ENCODE peak calls at places on chromosomes 16 and 17, in five cellular contexts. F is mesendoderm; K is uterus; Q is fibroblast of the aortic adventitia; E is stimulated activated CD4-positive, alpha-beta T cell treated with anti-CD3 and anti-CD28 coated beads, Interleukin-4, amount 100 ng/mL, for 24 hours. N is an unnamed sample.

GRCh38 chr17:51200846-51201245 is 34.6 kb downstream of the NME2 start:
- DNase-seq in F (no peak), K (no peak), Q (no peak), E (no peak), N (no peak)

GRCh38 chr17:31495049-31495885 is 103.8 kb downstream of the RAB11FIP4 start:
- DNase-seq in F (no peak), K (no peak), Q (no peak), E (no peak), N (no peak)

GRCh38 chr16:84158455-84158854 is 13.3 kb downstream of the DNAAF1 start:
- DNase-seq in F (no peak), K (no peak), Q (no peak), E (no peak), N (no peak)

GRCh38 chr17:50507871-50508572 is at the start of gene MYCBPAP:
- DNase-seq in F (peak), K (peak), Q (peak), E (peak), N (peak)

GRCh38 chr17:49521088-49521450 is 26.0 kb downstream of the NGFR start:
- DNase-seq in F (no peak), K (no peak), Q (no peak), E (no peak), N (no peak)

GRCh38 chr16:61581417-61582046 is 454.7 kb downstream of the CDH8 start:
- DNase-seq in F (no peak), K (no peak), Q (no peak), E (no peak), N (no peak)

GRCh38 chr17:18981642-18982424 is 22.7 kb downstream of the FAM83G start:
- DNase-seq in F (peak), K (no peak), Q (peak), E (no peak), N (peak)

GRCh38 chr16:81831722-81832126 is 52.6 kb downstream of the PLCG2 start:
- DNase-seq in F (peak), K (no peak), Q (no peak), E (peak), N (no peak)

GRCh38 chr16:1057252-1057932 is 15.2 kb upstream of the SSTR5 start:
- DNase-seq in F (peak), K (no peak), Q (peak), E (peak), N (no peak)

GRCh38 chr16:81513204-81514040 is 68.8 kb downstream of the CMIP start:
- DNase-seq in F (peak), K (no peak), Q (peak), E (no peak), N (peak)

GRCh38 chr17:31469959-31470358 is 78.5 kb downstream of the RAB11FIP4 start:
- DNase-seq in F (peak), K (no peak), Q (no peak), E (no peak), N (no peak)

GRCh38 chr16:67431077-67431804 is at the start of gene HSD11B2:
- DNase-seq in F (peak), K (peak), Q (no peak), E (peak), N (peak)

GRCh38 chr16:66473654-66474519 is 46.8 kb downstream of the BEAN1 start:
- DNase-seq in F (no peak), K (no peak), Q (no peak), E (no peak), N (no peak)

GRCh38 chr17:46815474-46816353 is 2.8 kb downstream of the WNT3 start:
- DNase-seq in F (no peak), K (no peak), Q (no peak), E (no peak), N (no peak)

N was measured in fibroblast of gingiva.